ENCODE peak calls at places on chromosome 10, in four cellular contexts. R is esophagus muscularis mucosa, P is HCT116, C is HL-60. Y is an unnamed sample.

GRCh38 chr10:127300868-127301321 is 104.5 kb upstream of the INSYN2A start:
- DNase-seq in P (no peak), C (no peak), R (no peak), Y (no peak)

GRCh38 chr10:30056767-30057355 is 2.5 kb downstream of the JCAD start:
- DNase-seq in C (no peak), R (no peak), P (peak), Y (no peak)

GRCh38 chr10:111107846-111108245 is 31.0 kb downstream of the ADRA2A start:
- DNase-seq in R (no peak), P (no peak), C (no peak), Y (no peak)

GRCh38 chr10:43960981-43961380 is 312.3 kb upstream of the ZNF32 start:
- DNase-seq in P (no peak), C (no peak), R (no peak), Y (no peak)

GRCh38 chr10:13439771-13440708 is 88.8 kb downstream of the BEND7 start:
- DNase-seq in P (no peak), R (no peak), C (peak), Y (no peak)

GRCh38 chr10:7170626-7171322 is 240.1 kb downstream of the SFMBT2 start:
- DNase-seq in P (no peak), R (no peak), C (no peak), Y (no peak)

GRCh38 chr10:92464364-92464763 is 109.5 kb downstream of the IDE start:
- DNase-seq in R (no peak), C (no peak), P (no peak), Y (no peak)

GRCh38 chr10:26516540-26517101 is 78.5 kb downstream of the APBB1IP start:
- DNase-seq in C (no peak), P (no peak), R (peak), Y (no peak)

GRCh38 chr10:87505366-87506113 is 847 bp downstream of the MINPP1 start:
- DNase-seq in C (peak), P (peak), R (no peak), Y (no peak)

GRCh38 chr10:46287846-46288480 is 1.2 kb downstream of the ANTXRL start:
- DNase-seq in R (no peak), C (peak), P (no peak), Y (no peak)

GRCh38 chr10:128573236-128573800 is 447.1 kb upstream of the MKI67 start:
- DNase-seq in P (no peak), R (no peak), C (no peak), Y (no peak)

GRCh38 chr10:132777441-132777840 is 8.5 kb downstream of the NKX6-2 start:
- DNase-seq in R (no peak), P (no peak), C (no peak), Y (no peak)

GRCh38 chr10:132774179-132774904 is 11.6 kb downstream of the NKX6-2 start:
- DNase-seq in P (no peak), R (no peak), C (no peak), Y (no peak)

GRCh38 chr10:132776821-132777220 is 9.1 kb downstream of the NKX6-2 start:
- DNase-seq in C (no peak), P (no peak), R (no peak), Y (no peak)

GRCh38 chr10:132776186-132776585 is 9.8 kb downstream of the NKX6-2 start:
- DNase-seq in C (no peak), R (no peak), P (no peak), Y (no peak)

GRCh38 chr10:132774905-132775863 is 10.8 kb downstream of the NKX6-2 start:
- DNase-seq in R (no peak), C (no peak), P (peak), Y (no peak)
- TF ChIP-seq POLR2AphosphoS5 in R (no peak), C (no peak), P (no peak), Y (no peak)

DNA sequence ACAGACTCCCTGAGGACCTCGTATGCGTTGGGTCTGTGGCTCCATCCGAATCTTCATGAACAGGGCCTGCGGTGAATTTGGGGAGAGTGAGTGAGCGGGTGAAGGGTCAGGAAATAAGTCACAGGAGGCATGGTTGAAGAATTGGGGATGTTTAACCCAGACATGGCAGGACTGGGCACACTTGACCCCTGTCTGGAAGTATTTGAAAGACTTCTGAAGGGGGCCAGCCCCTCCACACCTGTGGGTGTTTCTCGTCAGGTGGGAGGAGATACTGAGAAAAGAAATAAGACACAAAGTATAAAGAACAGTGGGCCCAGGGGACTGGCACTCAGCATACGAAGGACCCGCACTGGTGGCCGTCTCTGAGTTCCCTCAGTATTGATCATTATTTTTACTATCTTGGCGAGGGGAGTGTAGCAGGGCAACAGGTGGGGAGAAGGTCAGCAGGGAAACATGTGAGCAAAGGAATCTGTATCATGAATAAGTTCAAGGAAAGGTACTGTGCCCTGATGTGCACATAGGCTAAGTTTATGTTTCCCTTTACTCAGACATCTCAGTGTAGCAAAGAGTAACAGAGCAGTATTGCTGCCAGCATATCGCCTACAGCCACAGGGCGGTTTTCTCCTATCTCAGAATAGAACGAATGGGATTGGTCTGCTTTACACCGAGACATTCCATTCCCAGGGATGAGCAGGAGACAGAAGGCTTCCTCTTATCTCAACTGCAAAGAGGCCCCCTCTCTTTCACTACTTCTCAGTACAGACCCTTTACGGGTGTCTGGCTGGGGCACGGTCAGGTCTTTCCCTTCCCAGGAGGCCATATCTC is 38.2 kb upstream of the PFKFB3 start:
- DNase-seq in C (no peak), P (no peak), R (no peak), Y (no peak)
- TF ChIP-seq POLR2AphosphoS5 in C (no peak), P (no peak), R (no peak), Y (no peak)

GRCh38 chr10:125442856-125443540 is 240.0 kb downstream of the TEX36 start:
- DNase-seq in C (no peak), R (peak), P (no peak), Y (no peak)
- TF ChIP-seq POLR2AphosphoS5 in C (no peak), R (peak), P (no peak), Y (no peak)

DNA sequence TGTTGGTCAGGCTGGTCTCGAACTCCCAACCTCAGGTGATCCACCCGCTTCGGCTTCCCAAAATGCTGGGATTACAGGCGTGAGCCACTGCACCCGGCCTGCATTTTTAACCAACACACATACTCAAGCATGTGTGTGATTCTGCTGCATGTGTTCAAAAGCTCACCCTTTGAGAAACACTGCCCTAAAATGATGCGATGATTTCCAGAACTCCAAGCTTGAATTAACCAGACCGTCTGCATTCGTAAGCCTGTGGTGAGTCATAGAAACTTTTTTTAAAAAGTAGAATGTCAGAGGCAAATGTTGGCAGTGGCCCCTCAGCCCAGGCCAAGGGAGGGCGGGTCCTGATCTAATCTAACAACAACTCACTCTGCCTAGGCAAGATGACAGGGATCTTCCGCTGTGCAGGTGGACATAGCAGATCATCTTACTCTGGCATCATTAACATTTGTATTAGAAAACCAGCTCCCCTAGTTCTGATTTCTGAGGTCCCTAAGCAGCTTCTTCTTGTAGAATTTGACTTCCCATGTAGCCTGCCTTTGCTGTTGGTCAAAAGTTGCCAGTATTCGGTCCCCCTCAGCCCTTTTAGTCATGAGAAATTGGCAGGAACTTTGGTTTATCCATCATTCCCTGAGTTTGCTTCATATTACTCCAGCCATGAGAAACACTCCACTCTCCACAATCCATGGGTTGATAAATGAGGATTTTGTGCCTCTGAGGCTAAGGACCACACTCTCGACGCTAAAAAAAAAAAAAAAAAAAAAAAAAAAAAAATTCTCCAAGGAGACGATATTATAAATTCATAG is 190.4 kb downstream of the SKIDA1 start:
- DNase-seq in P (no peak), R (no peak), C (no peak), Y (no peak)
- TF ChIP-seq POLR2AphosphoS5 in P (no peak), R (peak), C (no peak), Y (no peak)

Y was measured in SK-N-MC.